ENCODE peak calls at places on chromosomes 5 and 9, in four cellular contexts. One of them, this sample, is unnamed.

GRCh38 chr5:66923457-66923856 is 273.1 kb downstream of the CD180 start:
- DNase-seq in esophagus squamous epithelium: no peak
- DNase-seq in BJ: no peak
- DNase-seq in GM12865: no peak
- DNase-seq in this sample: no peak

GRCh38 chr9:73437758-73438157 is 286.1 kb downstream of the ANXA1 start:
- DNase-seq in esophagus squamous epithelium: no peak
- DNase-seq in BJ: no peak
- DNase-seq in GM12865: peak
- DNase-seq in this sample: no peak

GRCh38 chr5:134798468-134798867 is 39.9 kb downstream of the DDX46 start:
- DNase-seq in esophagus squamous epithelium: no peak
- DNase-seq in GM12865: peak
- DNase-seq in BJ: no peak
- DNase-seq in this sample: no peak

GRCh38 chr9:72882117-72882775 is 70.6 kb downstream of the ALDH1A1 start:
- DNase-seq in GM12865: no peak
- DNase-seq in esophagus squamous epithelium: no peak
- DNase-seq in BJ: no peak
- DNase-seq in this sample: no peak

GRCh38 chr5:14385022-14385421 is 196.6 kb upstream of the OTULINL start:
- DNase-seq in esophagus squamous epithelium: no peak
- DNase-seq in BJ: no peak
- DNase-seq in GM12865: no peak
- DNase-seq in this sample: no peak

GRCh38 chr9:26170224-26170623 is 492.0 kb upstream of the TUSC1 start:
- DNase-seq in BJ: peak
- DNase-seq in esophagus squamous epithelium: no peak
- DNase-seq in GM12865: no peak
- DNase-seq in this sample: no peak

GRCh38 chr5:112154940-112155686 is 264.0 kb downstream of the EPB41L4A start:
- DNase-seq in GM12865: no peak
- DNase-seq in esophagus squamous epithelium: no peak
- DNase-seq in BJ: no peak
- DNase-seq in this sample: no peak

GRCh38 chr5:58886315-58887207 is 303.7 kb downstream of the RAB3C start:
- DNase-seq in GM12865: peak
- DNase-seq in esophagus squamous epithelium: no peak
- DNase-seq in BJ: peak
- DNase-seq in this sample: peak

GRCh38 chr5:32499261-32499660 is 54.7 kb upstream of the ZFR start:
- DNase-seq in GM12865: no peak
- DNase-seq in BJ: no peak
- DNase-seq in esophagus squamous epithelium: no peak
- DNase-seq in this sample: no peak

GRCh38 chr5:78527925-78528324 is 120.6 kb downstream of the LHFPL2 start:
- DNase-seq in BJ: no peak
- DNase-seq in GM12865: no peak
- DNase-seq in esophagus squamous epithelium: no peak
- DNase-seq in this sample: no peak

GRCh38 chr5:125023673-125024072 is 277.2 kb upstream of the ZNF608 start:
- DNase-seq in esophagus squamous epithelium: no peak
- DNase-seq in BJ: no peak
- DNase-seq in GM12865: no peak
- DNase-seq in this sample: no peak

GRCh38 chr9:113307401-113307975 is 4.3 kb upstream of the RNF183 start:
- DNase-seq in BJ: no peak
- DNase-seq in esophagus squamous epithelium: no peak
- DNase-seq in GM12865: no peak
- DNase-seq in this sample: no peak

GRCh38 chr5:172525633-172526360 is 71.5 kb upstream of the SH3PXD2B start:
- DNase-seq in GM12865: no peak
- DNase-seq in BJ: no peak
- DNase-seq in esophagus squamous epithelium: no peak
- DNase-seq in this sample: no peak

GRCh38 chr9:114380988-114381387 is 6.8 kb downstream of the AKNA start:
- DNase-seq in GM12865: no peak
- DNase-seq in BJ: no peak
- DNase-seq in esophagus squamous epithelium: no peak
- DNase-seq in this sample: no peak

GRCh38 chr9:134898319-134898718 is 17.7 kb downstream of the FCN2 start:
- DNase-seq in GM12865: no peak
- DNase-seq in BJ: no peak
- DNase-seq in esophagus squamous epithelium: no peak
- DNase-seq in this sample: no peak

GRCh38 chr5:72178910-72179815 is 71.9 kb downstream of the MAP1B start:
- DNase-seq in BJ: no peak
- DNase-seq in esophagus squamous epithelium: no peak
- DNase-seq in GM12865: no peak
- DNase-seq in this sample: peak

GRCh38 chr5:117590944-117591343 is 1016.3 kb upstream of the SEMA6A start:
- DNase-seq in GM12865: peak
- DNase-seq in esophagus squamous epithelium: no peak
- DNase-seq in BJ: no peak
- DNase-seq in this sample: no peak

GRCh38 chr9:132350861-132351315 is 3.9 kb downstream of the SETX start:
- DNase-seq in BJ: no peak
- DNase-seq in esophagus squamous epithelium: no peak
- DNase-seq in GM12865: peak
- DNase-seq in this sample: no peak

GRCh38 chr5:140246378-140247122 is 56.4 kb downstream of the PFDN1 start:
- DNase-seq in esophagus squamous epithelium: no peak
- DNase-seq in BJ: peak
- DNase-seq in GM12865: no peak
- DNase-seq in this sample: peak

GRCh38 chr9:106528158-106528557 is 334.8 kb upstream of the ZNF462 start:
- DNase-seq in esophagus squamous epithelium: no peak
- DNase-seq in BJ: no peak
- DNase-seq in GM12865: no peak
- DNase-seq in this sample: no peak

GRCh38 chr5:6568383-6568782 is 64.5 kb downstream of the NSUN2 start:
- DNase-seq in BJ: no peak
- DNase-seq in esophagus squamous epithelium: no peak
- DNase-seq in GM12865: no peak
- DNase-seq in this sample: no peak

GRCh38 chr9:97276310-97276852 is 31.1 kb upstream of the CCDC180 start:
- DNase-seq in esophagus squamous epithelium: no peak
- DNase-seq in GM12865: no peak
- DNase-seq in BJ: no peak
- DNase-seq in this sample: no peak

GRCh38 chr5:80745490-80745889 is 90.7 kb upstream of the DHFR start:
- DNase-seq in BJ: no peak
- DNase-seq in esophagus squamous epithelium: no peak
- DNase-seq in GM12865: no peak
- DNase-seq in this sample: no peak

GRCh38 chr5:78361226-78361993 is 993 bp downstream of the SCAMP1 start:
- DNase-seq in GM12865: peak
- DNase-seq in esophagus squamous epithelium: no peak
- DNase-seq in BJ: no peak
- DNase-seq in this sample: no peak

GRCh38 chr9:101235105-101235866 is 149.5 kb downstream of the BAAT start:
- DNase-seq in GM12865: peak
- DNase-seq in BJ: no peak
- DNase-seq in esophagus squamous epithelium: no peak
- DNase-seq in this sample: no peak

DNA sequence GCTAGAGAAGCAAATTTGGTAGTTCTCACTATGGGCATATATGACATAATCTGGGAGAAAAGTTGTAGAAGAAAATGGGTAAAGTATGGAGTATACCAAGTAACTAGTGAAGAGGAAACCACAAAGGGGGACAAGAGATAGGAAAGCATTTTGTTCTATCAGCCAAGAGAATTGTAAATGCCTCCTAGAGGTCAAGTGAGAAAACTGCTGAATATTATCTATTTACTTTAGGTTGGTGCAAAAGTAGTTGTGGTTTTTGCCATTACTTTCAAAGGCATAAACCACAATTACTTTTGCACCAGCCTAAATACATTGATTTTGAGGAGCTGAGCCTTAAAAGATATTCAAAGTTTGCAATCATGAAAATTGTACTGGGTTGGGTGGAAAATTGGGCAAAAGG is 126.7 kb upstream of the GRHPR start:
- DNase-seq in GM12865: no peak
- DNase-seq in BJ: no peak
- DNase-seq in esophagus squamous epithelium: no peak
- DNase-seq in this sample: no peak
- TF ChIP-seq CTCF in GM12865: peak
- TF ChIP-seq CTCF in BJ: no peak
- TF ChIP-seq CTCF in esophagus squamous epithelium: no peak
- TF ChIP-seq CTCF in this sample: no peak

GRCh38 chr5:64939772-64940510 is 171.2 kb downstream of the CWC27 start:
- DNase-seq in GM12865: no peak
- DNase-seq in esophagus squamous epithelium: no peak
- DNase-seq in BJ: no peak
- DNase-seq in this sample: no peak
- H3K4me3 ChIP-seq in GM12865: no peak
- H3K4me3 ChIP-seq in esophagus squamous epithelium: peak
- H3K4me3 ChIP-seq in BJ: no peak
- H3K4me3 ChIP-seq in this sample: no peak

GRCh38 chr5:16776611-16777251 is 159.4 kb downstream of the MYO10 start:
- DNase-seq in GM12865: no peak
- DNase-seq in esophagus squamous epithelium: no peak
- DNase-seq in BJ: no peak
- DNase-seq in this sample: no peak
- TF ChIP-seq CTCF in GM12865: no peak
- TF ChIP-seq CTCF in esophagus squamous epithelium: no peak
- TF ChIP-seq CTCF in BJ: peak
- TF ChIP-seq CTCF in this sample: no peak

DNA sequence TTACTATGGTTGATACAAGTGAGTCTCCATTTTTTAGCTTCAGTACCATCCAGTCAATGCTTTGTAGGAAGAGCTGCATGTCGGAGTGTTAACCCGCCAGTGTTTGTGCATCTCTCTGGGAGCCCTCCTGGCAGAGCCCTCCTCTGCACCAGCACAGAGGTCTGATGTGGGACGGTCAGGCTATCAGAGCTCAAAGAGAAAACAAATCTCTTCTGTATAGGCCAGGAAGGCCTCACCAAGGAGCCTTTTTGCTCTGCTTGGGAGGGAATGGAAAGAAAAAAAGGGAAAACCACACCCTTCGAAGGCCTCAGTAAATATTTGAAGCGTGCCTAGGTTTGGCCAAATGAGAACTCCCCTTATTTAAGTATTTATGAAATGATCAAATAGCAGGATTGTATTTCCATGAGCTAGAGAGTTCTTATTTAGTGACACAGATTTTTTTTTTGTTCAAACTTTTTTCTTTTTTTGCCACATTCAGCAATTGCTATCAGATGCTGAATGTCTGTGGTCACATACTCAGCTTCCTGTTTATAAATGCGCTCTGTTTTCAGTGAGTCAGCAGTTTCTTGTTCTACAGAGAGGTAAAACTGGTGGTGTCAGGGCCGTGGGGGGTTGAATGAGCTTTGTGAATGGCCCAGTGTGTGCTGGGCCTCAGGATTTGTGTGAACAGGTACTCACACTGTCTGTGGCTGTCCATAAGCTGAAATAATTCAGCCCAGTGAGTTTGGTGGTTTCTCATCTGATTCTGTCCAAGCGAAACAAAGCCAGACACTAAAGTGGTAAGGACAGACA is 226.6 kb downstream of the SNX18 start:
- DNase-seq in esophagus squamous epithelium: peak
- DNase-seq in BJ: peak
- DNase-seq in GM12865: peak
- DNase-seq in this sample: peak
- H3K4me3 ChIP-seq in esophagus squamous epithelium: no peak
- H3K4me3 ChIP-seq in BJ: no peak
- H3K4me3 ChIP-seq in GM12865: no peak
- H3K4me3 ChIP-seq in this sample: no peak

GRCh38 chr5:8993031-8993430 is 552.8 kb downstream of the SEMA5A start:
- DNase-seq in GM12865: peak
- DNase-seq in BJ: no peak
- DNase-seq in esophagus squamous epithelium: no peak
- DNase-seq in this sample: no peak
- TF ChIP-seq CTCF in GM12865: peak
- TF ChIP-seq CTCF in BJ: peak
- TF ChIP-seq CTCF in esophagus squamous epithelium: peak
- TF ChIP-seq CTCF in this sample: peak

This sample was measured in AG04449.